ENCODE peak calls at places on chromosome 19, in seven cellular contexts. One of them, this sample, is unnamed.
A peak's percentile ranks its signal among the peaks of the same experiment; 100 is the strongest.

GRCh38 chr19:9937001-9937411 is 691 bp upstream of the OLFM2 start:
- DNase-seq in K562: no peak
- DNase-seq in A549: no peak
- DNase-seq in trophoblast cell: no peak
- DNase-seq in upper lobe of right lung: no peak
- DNase-seq in RWPE1: no peak
- DNase-seq in esophagus squamous epithelium: no peak
- DNase-seq in this sample: no peak

GRCh38 chr19:45094707-45095106 is 1.7 kb downstream of the PPP1R37 start:
- DNase-seq in A549: no peak
- DNase-seq in K562: no peak
- DNase-seq in RWPE1: no peak
- DNase-seq in trophoblast cell: no peak
- DNase-seq in upper lobe of right lung: no peak
- DNase-seq in esophagus squamous epithelium: no peak
- DNase-seq in this sample: no peak

GRCh38 chr19:53531457-53531856 is 6.5 kb upstream of the ZNF331 start:
- DNase-seq in trophoblast cell: no peak
- DNase-seq in esophagus squamous epithelium: no peak
- DNase-seq in K562: no peak
- DNase-seq in RWPE1: no peak
- DNase-seq in A549: no peak
- DNase-seq in upper lobe of right lung: no peak
- DNase-seq in this sample: no peak

GRCh38 chr19:1122021-1122971 is 18.5 kb downstream of the GPX4 start:
- DNase-seq in A549: no peak
- DNase-seq in trophoblast cell: no peak
- DNase-seq in esophagus squamous epithelium: no peak
- DNase-seq in K562: no peak
- DNase-seq in RWPE1: no peak
- DNase-seq in upper lobe of right lung: no peak
- DNase-seq in this sample: no peak

GRCh38 chr19:18905520-18906236 is 9.7 kb upstream of the CERS1 start:
- DNase-seq in K562: no peak
- DNase-seq in RWPE1: no peak
- DNase-seq in esophagus squamous epithelium: no peak
- DNase-seq in trophoblast cell: no peak
- DNase-seq in A549: no peak
- DNase-seq in upper lobe of right lung: peak; percentile 59
- DNase-seq in this sample: no peak

GRCh38 chr19:45115809-45116615 is 23.0 kb downstream of the PPP1R37 start:
- DNase-seq in RWPE1: no peak
- DNase-seq in K562: no peak
- DNase-seq in trophoblast cell: no peak
- DNase-seq in upper lobe of right lung: no peak
- DNase-seq in A549: no peak
- DNase-seq in esophagus squamous epithelium: no peak
- DNase-seq in this sample: peak; percentile 91

GRCh38 chr19:41563847-41564514 is 12.0 kb upstream of the CEACAM21 start:
- DNase-seq in A549: no peak
- DNase-seq in trophoblast cell: no peak
- DNase-seq in RWPE1: peak; percentile 10
- DNase-seq in esophagus squamous epithelium: no peak
- DNase-seq in upper lobe of right lung: no peak
- DNase-seq in K562: no peak
- DNase-seq in this sample: no peak

GRCh38 chr19:13920940-13921744 is 15.1 kb downstream of the CC2D1A start:
- DNase-seq in K562: peak; percentile 74
- DNase-seq in upper lobe of right lung: no peak
- DNase-seq in esophagus squamous epithelium: no peak
- DNase-seq in A549: peak; percentile 28
- DNase-seq in trophoblast cell: peak; percentile 45
- DNase-seq in RWPE1: peak; percentile 53
- DNase-seq in this sample: peak; percentile 85

GRCh38 chr19:50981587-50982146 is 2.0 kb downstream of the KLK7 start:
- DNase-seq in esophagus squamous epithelium: no peak
- DNase-seq in trophoblast cell: no peak
- DNase-seq in upper lobe of right lung: no peak
- DNase-seq in K562: no peak
- DNase-seq in A549: no peak
- DNase-seq in RWPE1: no peak
- DNase-seq in this sample: no peak

GRCh38 chr19:52943884-52944643 is 18.6 kb downstream of the ZNF816 start:
- DNase-seq in esophagus squamous epithelium: no peak
- DNase-seq in upper lobe of right lung: no peak
- DNase-seq in A549: no peak
- DNase-seq in K562: no peak
- DNase-seq in trophoblast cell: peak; percentile 64
- DNase-seq in RWPE1: no peak
- DNase-seq in this sample: no peak

GRCh38 chr19:13256918-13257317 is 106.7 kb downstream of the IER2 start:
- DNase-seq in upper lobe of right lung: no peak
- DNase-seq in trophoblast cell: no peak
- DNase-seq in esophagus squamous epithelium: no peak
- DNase-seq in A549: no peak
- DNase-seq in K562: no peak
- DNase-seq in RWPE1: no peak
- DNase-seq in this sample: no peak

GRCh38 chr19:15467734-15468214 is 3.4 kb upstream of the RASAL3 start:
- DNase-seq in esophagus squamous epithelium: no peak
- DNase-seq in trophoblast cell: no peak
- DNase-seq in K562: no peak
- DNase-seq in RWPE1: no peak
- DNase-seq in upper lobe of right lung: peak; percentile 13
- DNase-seq in A549: no peak
- DNase-seq in this sample: no peak

GRCh38 chr19:52789440-52789839 is 2.8 kb upstream of the ZNF600 start:
- DNase-seq in upper lobe of right lung: no peak
- DNase-seq in trophoblast cell: peak; percentile 50
- DNase-seq in esophagus squamous epithelium: no peak
- DNase-seq in RWPE1: no peak
- DNase-seq in K562: no peak
- DNase-seq in A549: no peak
- DNase-seq in this sample: no peak

GRCh38 chr19:39472746-39473442 is 7.7 kb upstream of the TIMM50 start:
- DNase-seq in RWPE1: no peak
- DNase-seq in trophoblast cell: no peak
- DNase-seq in esophagus squamous epithelium: no peak
- DNase-seq in K562: no peak
- DNase-seq in upper lobe of right lung: no peak
- DNase-seq in A549: no peak
- DNase-seq in this sample: no peak

GRCh38 chr19:9792191-9793050 is 23.9 kb upstream of the ZNF846 start:
- DNase-seq in upper lobe of right lung: peak; percentile 96
- DNase-seq in esophagus squamous epithelium: peak; percentile 96
- DNase-seq in K562: peak; percentile 88
- DNase-seq in trophoblast cell: peak; percentile 76
- DNase-seq in RWPE1: peak; percentile 85
- DNase-seq in A549: peak; percentile 59
- DNase-seq in this sample: peak; percentile 89

GRCh38 chr19:31674503-31675186 is 325.4 kb upstream of the TSHZ3 start:
- DNase-seq in trophoblast cell: no peak
- DNase-seq in K562: no peak
- DNase-seq in RWPE1: no peak
- DNase-seq in esophagus squamous epithelium: no peak
- DNase-seq in upper lobe of right lung: no peak
- DNase-seq in A549: no peak
- DNase-seq in this sample: no peak

GRCh38 chr19:47001584-47001983 is 18.1 kb upstream of the NPAS1 start:
- DNase-seq in K562: no peak
- DNase-seq in RWPE1: no peak
- DNase-seq in trophoblast cell: no peak
- DNase-seq in esophagus squamous epithelium: no peak
- DNase-seq in upper lobe of right lung: no peak
- DNase-seq in A549: no peak
- DNase-seq in this sample: no peak
- H3K27ac ChIP-seq in K562: no peak overlapping the region
- H3K27ac ChIP-seq in RWPE1: peak overlapping the region; percentile 9
- H3K27ac ChIP-seq in trophoblast cell: no peak overlapping the region
- H3K27ac ChIP-seq in esophagus squamous epithelium: no peak overlapping the region
- H3K27ac ChIP-seq in upper lobe of right lung: no peak overlapping the region
- H3K27ac ChIP-seq in A549: no peak overlapping the region
- H3K27ac ChIP-seq in this sample: no peak overlapping the region

GRCh38 chr19:3984908-3985642 is at the start of gene EEF2:
- DNase-seq in esophagus squamous epithelium: peak; percentile 35
- DNase-seq in upper lobe of right lung: peak; percentile 93
- DNase-seq in RWPE1: peak; percentile 97
- DNase-seq in K562: peak; percentile 92
- DNase-seq in A549: peak; percentile 60
- DNase-seq in trophoblast cell: peak; percentile 79
- DNase-seq in this sample: peak; percentile 92

GRCh38 chr19:3985643-3986259 is 488 bp upstream of the EEF2 start:
- DNase-seq in RWPE1: no peak
- DNase-seq in trophoblast cell: no peak
- DNase-seq in upper lobe of right lung: no peak
- DNase-seq in A549: no peak
- DNase-seq in K562: no peak
- DNase-seq in esophagus squamous epithelium: no peak
- DNase-seq in this sample: no peak

GRCh38 chr19:3990815-3991117 is 5.5 kb upstream of the EEF2 start:
- DNase-seq in upper lobe of right lung: no peak
- DNase-seq in trophoblast cell: no peak
- DNase-seq in esophagus squamous epithelium: no peak
- DNase-seq in A549: no peak
- DNase-seq in K562: no peak
- DNase-seq in RWPE1: no peak
- DNase-seq in this sample: no peak

GRCh38 chr19:3986260-3987041 is 1.2 kb upstream of the EEF2 start:
- DNase-seq in trophoblast cell: peak; percentile 71
- DNase-seq in esophagus squamous epithelium: no peak
- DNase-seq in K562: peak; percentile 43
- DNase-seq in upper lobe of right lung: no peak
- DNase-seq in RWPE1: peak; percentile 57
- DNase-seq in A549: peak; percentile 51
- DNase-seq in this sample: peak; percentile 75

GRCh38 chr19:3987619-3988371 is 2.5 kb upstream of the EEF2 start:
- DNase-seq in esophagus squamous epithelium: no peak
- DNase-seq in trophoblast cell: peak; percentile 81
- DNase-seq in A549: peak; percentile 60
- DNase-seq in upper lobe of right lung: peak; percentile 94
- DNase-seq in RWPE1: peak; percentile 85
- DNase-seq in K562: peak; percentile 86
- DNase-seq in this sample: peak; percentile 88
- H3K27ac ChIP-seq in esophagus squamous epithelium: no peak overlapping the region
- H3K27ac ChIP-seq in trophoblast cell: no peak overlapping the region
- H3K27ac ChIP-seq in A549: peak overlapping the region; percentile 83
- H3K27ac ChIP-seq in upper lobe of right lung: no peak overlapping the region
- H3K27ac ChIP-seq in RWPE1: peak overlapping the region; percentile 88
- H3K27ac ChIP-seq in K562: peak overlapping the region; percentile 57
- H3K27ac ChIP-seq in this sample: no peak overlapping the region

DNA sequence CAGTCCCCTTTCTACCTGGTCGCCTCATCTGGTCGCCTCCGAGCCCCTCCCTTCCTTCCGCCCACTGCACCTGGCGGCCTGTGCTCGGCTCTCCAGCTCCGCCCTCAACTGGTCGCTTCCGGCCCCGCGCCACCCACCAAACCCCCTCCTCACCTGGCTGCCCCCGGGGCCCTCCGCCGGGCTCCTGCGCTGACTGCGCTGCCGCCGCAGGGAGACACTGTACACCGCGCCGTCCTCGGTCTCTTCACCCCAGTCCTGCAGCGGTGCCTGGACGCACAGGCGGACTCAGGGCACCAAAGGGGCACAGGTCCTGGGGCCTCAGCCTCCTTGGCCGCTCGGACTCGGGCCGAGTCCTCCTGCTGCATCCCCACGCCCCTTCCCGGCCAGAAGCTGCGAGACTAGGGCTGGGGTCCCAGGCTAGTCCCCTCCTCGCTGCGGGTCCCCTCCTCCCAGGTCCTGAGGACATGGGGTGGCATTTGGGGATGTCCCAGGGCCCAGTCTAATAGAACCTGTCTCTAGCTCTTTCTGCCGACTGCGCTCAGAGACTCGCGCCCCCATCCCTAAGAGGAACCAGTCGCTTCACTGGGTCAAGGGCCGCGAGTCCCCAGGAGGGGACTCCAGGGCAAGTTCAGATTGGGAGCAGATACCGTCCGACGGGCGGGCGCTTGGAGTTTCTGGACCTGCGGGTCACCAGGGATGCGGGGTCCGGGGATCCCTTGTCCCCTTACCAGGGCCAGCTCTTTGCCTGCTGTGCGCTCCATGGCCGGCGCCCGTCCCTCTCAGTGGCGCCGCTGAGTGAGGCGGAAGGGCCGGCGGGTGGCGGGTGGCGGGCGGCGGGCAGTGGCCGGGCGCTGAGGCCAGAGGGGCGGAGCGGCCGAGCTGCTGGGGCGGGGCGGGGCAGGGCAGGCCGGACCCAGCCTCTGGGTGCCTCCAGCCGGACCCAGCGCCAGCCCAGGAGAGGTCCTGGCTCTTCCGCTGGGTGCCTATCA is at the start of gene RGL3:
- DNase-seq in RWPE1: no peak
- DNase-seq in upper lobe of right lung: peak; percentile 85
- DNase-seq in A549: no peak
- DNase-seq in K562: peak; percentile 69
- DNase-seq in esophagus squamous epithelium: no peak
- DNase-seq in trophoblast cell: peak; percentile 46
- DNase-seq in this sample: no peak
- H3K27ac ChIP-seq in RWPE1: peak within 1 kb of the TSS; percentile 28
- H3K27ac ChIP-seq in upper lobe of right lung: peak within 1 kb of the TSS; percentile 71
- H3K27ac ChIP-seq in A549: peak within 1 kb of the TSS; percentile 51
- H3K27ac ChIP-seq in K562: no peak within 1 kb of the TSS
- H3K27ac ChIP-seq in esophagus squamous epithelium: no peak within 1 kb of the TSS
- H3K27ac ChIP-seq in trophoblast cell: peak within 1 kb of the TSS; percentile 48
- H3K27ac ChIP-seq in this sample: no peak within 1 kb of the TSS

GRCh38 chr19:5397804-5398692 is 57.2 kb upstream of the ZNRF4 start:
- DNase-seq in K562: peak; percentile 67
- DNase-seq in A549: peak; percentile 60
- DNase-seq in esophagus squamous epithelium: no peak
- DNase-seq in upper lobe of right lung: no peak
- DNase-seq in RWPE1: peak; percentile 26
- DNase-seq in trophoblast cell: no peak
- DNase-seq in this sample: no peak
- H3K27ac ChIP-seq in K562: no peak overlapping the region
- H3K27ac ChIP-seq in A549: no peak overlapping the region
- H3K27ac ChIP-seq in esophagus squamous epithelium: no peak overlapping the region
- H3K27ac ChIP-seq in upper lobe of right lung: no peak overlapping the region
- H3K27ac ChIP-seq in RWPE1: no peak overlapping the region
- H3K27ac ChIP-seq in trophoblast cell: no peak overlapping the region
- H3K27ac ChIP-seq in this sample: no peak overlapping the region

DNA sequence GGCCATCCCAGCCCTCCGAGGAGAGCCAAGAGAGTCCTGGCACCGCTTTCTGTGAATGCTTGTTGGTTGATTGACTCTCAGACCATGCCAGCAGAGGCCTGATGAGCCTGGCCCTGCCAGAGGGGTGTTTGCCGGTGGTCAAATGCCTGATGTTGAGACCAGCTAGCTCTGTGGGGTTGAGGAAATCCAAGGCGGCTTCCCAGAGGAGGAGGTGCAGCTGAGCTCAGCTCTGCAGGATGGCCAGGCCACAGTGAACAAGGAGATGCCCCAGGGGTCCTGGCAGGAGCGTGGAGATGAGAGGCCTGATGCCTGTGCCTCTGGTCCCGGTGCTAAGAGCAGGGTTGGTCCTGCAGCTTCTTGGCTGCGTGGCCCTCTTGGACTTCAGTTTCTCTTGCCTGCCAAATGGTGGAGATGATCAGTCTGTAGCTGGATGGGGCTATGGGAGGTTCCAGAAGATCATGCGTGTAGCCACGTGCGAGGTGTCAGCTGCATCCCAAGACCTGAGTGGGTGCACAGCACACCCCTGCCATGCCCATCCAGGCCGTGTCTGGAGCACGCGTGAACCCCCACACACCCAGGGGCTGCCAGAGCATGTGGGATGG is 16.8 kb downstream of the NFIC start:
- DNase-seq in esophagus squamous epithelium: no peak
- DNase-seq in A549: no peak
- DNase-seq in upper lobe of right lung: no peak
- DNase-seq in RWPE1: no peak
- DNase-seq in K562: no peak
- DNase-seq in trophoblast cell: no peak
- DNase-seq in this sample: no peak
- H3K27ac ChIP-seq in esophagus squamous epithelium: peak overlapping the region; percentile 85
- H3K27ac ChIP-seq in A549: no peak overlapping the region
- H3K27ac ChIP-seq in upper lobe of right lung: peak overlapping the region; percentile 8
- H3K27ac ChIP-seq in RWPE1: peak overlapping the region; percentile 97
- H3K27ac ChIP-seq in K562: no peak overlapping the region
- H3K27ac ChIP-seq in trophoblast cell: no peak overlapping the region
- H3K27ac ChIP-seq in this sample: no peak overlapping the region

This sample was measured in SJCRH30.